ENCODE peak calls at places on chromosomes 5 and 9, in five cellular contexts. O, Z, X, G and F are unnamed samples. For H3K4me1, the result is how much of the 10 kb centered on the place peaks cover.

GRCh38 chr9:4750021-4750673 is 9.1 kb upstream of the AK3 start:
- DNase-seq in O (no peak), Z (peak), X (no peak), G (no peak), F (no peak)

GRCh38 chr5:57186194-57186593 is 12.3 kb downstream of the GPBP1 start:
- DNase-seq in O (no peak), Z (no peak), X (no peak), G (no peak), F (no peak)

GRCh38 chr9:126456396-126456795 is 129.8 kb downstream of the MVB12B start:
- DNase-seq in O (no peak), Z (no peak), X (no peak), G (no peak), F (no peak)

GRCh38 chr9:122394265-122395242 is 23.7 kb downstream of the PTGS1 start:
- DNase-seq in O (peak), Z (no peak), X (no peak), G (peak), F (no peak)

GRCh38 chr9:128792134-128792533 is 5.1 kb downstream of the TBC1D13 start:
- DNase-seq in O (no peak), Z (no peak), X (no peak), G (no peak), F (no peak)

GRCh38 chr9:91623004-91623403 is 199.4 kb upstream of the NFIL3 start:
- DNase-seq in O (no peak), Z (no peak), X (no peak), G (no peak), F (no peak)

GRCh38 chr9:93064392-93065124 is 6.1 kb downstream of the SUSD3 start:
- DNase-seq in O (peak), Z (no peak), X (peak), G (no peak), F (peak)

GRCh38 chr5:57532513-57533497 is 50.2 kb upstream of the ACTBL2 start:
- DNase-seq in O (no peak), Z (no peak), X (no peak), G (no peak), F (no peak)

GRCh38 chr5:169641253-169641652 is 4.2 kb downstream of the DOCK2 start:
- DNase-seq in O (no peak), Z (peak), X (no peak), G (no peak), F (no peak)

GRCh38 chr5:151740336-151740942 is 18.0 kb downstream of the ATOX1 start:
- DNase-seq in O (peak), Z (peak), X (peak), G (peak), F (no peak)

GRCh38 chr9:134314950-134315715 is 11.1 kb upstream of the RXRA start:
- DNase-seq in O (peak), Z (peak), X (no peak), G (peak), F (no peak)

GRCh38 chr5:113181409-113181808 is 204.8 kb downstream of the DCP2 start:
- DNase-seq in O (no peak), Z (no peak), X (no peak), G (no peak), F (no peak)

GRCh38 chr5:180007582-180007981 is 64.0 kb downstream of the RNF130 start:
- DNase-seq in O (peak), Z (peak), X (peak), G (no peak), F (no peak)

GRCh38 chr5:142426676-142427364 is 102.0 kb upstream of the SPRY4 start:
- DNase-seq in O (no peak), Z (no peak), X (peak), G (no peak), F (no peak)

GRCh38 chr5:93328833-93329232 is 252.2 kb downstream of the NR2F1-AS1 start:
- DNase-seq in O (no peak), Z (no peak), X (no peak), G (no peak), F (no peak)

GRCh38 chr5:31819926-31820516 is 181.1 kb downstream of the PDZD2 start:
- DNase-seq in O (no peak), Z (no peak), X (no peak), G (no peak), F (no peak)

GRCh38 chr5:9653811-9654210 is 23.7 kb upstream of the TAS2R1 start:
- DNase-seq in O (peak), Z (no peak), X (peak), G (no peak), F (peak)

GRCh38 chr9:136565075-136565721 is 19.4 kb upstream of the NOTCH1 start:
- DNase-seq in O (peak), Z (no peak), X (peak), G (no peak), F (no peak)

GRCh38 chr5:116814656-116815055 is 240.0 kb upstream of the SEMA6A start:
- DNase-seq in O (no peak), Z (no peak), X (no peak), G (no peak), F (no peak)

GRCh38 chr5:104932431-104932830 is 1369.8 kb upstream of the NUDT12 start:
- DNase-seq in O (no peak), Z (peak), X (no peak), G (no peak), F (no peak)

GRCh38 chr5:169649486-169649885 is 12.4 kb downstream of the DOCK2 start:
- DNase-seq in O (no peak), Z (no peak), X (no peak), G (no peak), F (no peak)

GRCh38 chr5:160903076-160903475 is 51.1 kb upstream of the ATP10B start:
- DNase-seq in O (no peak), Z (no peak), X (no peak), G (no peak), F (no peak)

GRCh38 chr5:91562922-91563321 is 179.8 kb upstream of the ARRDC3 start:
- DNase-seq in O (no peak), Z (no peak), X (no peak), G (no peak), F (no peak)

GRCh38 chr5:150640311-150641005 is at the start of gene SYNPO:
- DNase-seq in O (peak), Z (no peak), X (peak), G (no peak), F (peak)

GRCh38 chr9:115770521-115770920 is 383.1 kb upstream of the PAPPA start:
- DNase-seq in O (no peak), Z (no peak), X (no peak), G (no peak), F (no peak)

GRCh38 chr5:58477760-58478159 is 13.5 kb upstream of the GAPT start:
- DNase-seq in O (no peak), Z (peak), X (no peak), G (no peak), F (no peak)

GRCh38 chr9:104494808-104495207 is 9.3 kb upstream of the OR13F1 start:
- DNase-seq in O (no peak), Z (peak), X (no peak), G (no peak), F (no peak)

GRCh38 chr5:120419110-120419509 is 45.0 kb upstream of the PRR16 start:
- DNase-seq in O (no peak), Z (peak), X (no peak), G (no peak), F (no peak)

GRCh38 chr5:10534491-10535236 is 29.2 kb upstream of the ANKRD33B start:
- DNase-seq in O (no peak), Z (no peak), X (no peak), G (no peak), F (no peak)

GRCh38 chr9:17876687-17877086 is 297.8 kb downstream of the SH3GL2 start:
- DNase-seq in O (no peak), Z (no peak), X (no peak), G (no peak), F (no peak)

GRCh38 chr5:145294321-145294720 is 540.8 kb downstream of the PRELID2 start:
- DNase-seq in O (no peak), Z (no peak), X (no peak), G (no peak), F (no peak)

GRCh38 chr9:116359958-116360357 is 206.4 kb downstream of the PAPPA start:
- DNase-seq in O (no peak), Z (no peak), X (no peak), G (no peak), F (no peak)

GRCh38 chr5:36150676-36151433 is 832 bp downstream of the LMBRD2 start:
- DNase-seq in O (no peak), Z (peak), X (peak), G (no peak), F (peak)

GRCh38 chr9:99004115-99004514 is 60.4 kb downstream of the COL15A1 start:
- DNase-seq in O (no peak), Z (no peak), X (peak), G (no peak), F (no peak)

GRCh38 chr5:40333459-40334241 is 346.1 kb upstream of the PTGER4 start:
- DNase-seq in O (no peak), Z (no peak), X (no peak), G (no peak), F (no peak)

DNA sequence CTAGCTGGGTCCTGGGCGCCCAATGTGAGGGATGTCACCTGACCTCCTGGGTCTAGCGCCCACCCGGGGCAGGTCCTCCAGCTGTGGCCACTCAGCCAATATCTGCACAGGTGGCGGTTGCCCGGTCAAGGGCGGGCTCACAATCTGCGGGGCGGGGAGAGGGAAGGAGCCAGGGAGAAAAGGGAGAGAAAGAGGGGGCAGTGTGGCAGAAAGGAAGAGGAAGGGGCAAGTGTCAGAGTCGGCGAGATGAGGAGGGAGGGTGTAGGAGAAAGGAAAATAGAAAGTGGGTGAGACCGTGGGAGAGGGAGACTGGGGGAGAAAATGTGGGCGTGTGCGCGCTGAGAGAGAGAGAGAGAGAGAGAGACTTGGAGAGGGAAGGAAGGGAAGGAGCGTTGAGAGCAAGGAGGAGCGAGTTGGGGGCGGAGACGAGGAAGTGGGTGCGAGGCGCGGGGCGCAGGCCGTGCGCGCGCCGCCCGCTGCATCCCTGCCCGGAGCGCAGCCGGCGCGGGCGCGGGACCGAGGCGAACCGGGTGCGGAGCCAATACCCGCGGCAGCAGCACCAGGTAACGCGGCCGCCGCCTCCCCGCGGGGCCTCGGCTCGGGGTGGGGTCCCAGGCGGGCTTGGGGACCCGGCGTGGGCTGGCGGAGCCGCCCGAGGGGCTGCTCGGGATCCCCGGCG is at the start of gene HRH2:
- DNase-seq in O (peak), Z (peak), X (peak), G (no peak), F (peak)
- H3K4me3 ChIP-seq in O (peak), Z (peak), X (peak), G (peak), F (peak)

GRCh38 chr9:112842555-112842954 is 48.1 kb downstream of the SLC46A2 start:
- DNase-seq in O (no peak), Z (no peak), X (no peak), G (no peak), F (no peak)

GRCh38 chr9:112838342-112838741 is 52.3 kb downstream of the SLC46A2 start:
- DNase-seq in O (no peak), Z (no peak), X (no peak), G (no peak), F (no peak)

GRCh38 chr9:112844771-112845542 is 45.7 kb downstream of the SLC46A2 start:
- DNase-seq in O (peak), Z (peak), X (peak), G (peak), F (peak)

GRCh38 chr9:112839331-112839730 is 51.3 kb downstream of the SLC46A2 start:
- DNase-seq in O (no peak), Z (no peak), X (no peak), G (no peak), F (no peak)

DNA sequence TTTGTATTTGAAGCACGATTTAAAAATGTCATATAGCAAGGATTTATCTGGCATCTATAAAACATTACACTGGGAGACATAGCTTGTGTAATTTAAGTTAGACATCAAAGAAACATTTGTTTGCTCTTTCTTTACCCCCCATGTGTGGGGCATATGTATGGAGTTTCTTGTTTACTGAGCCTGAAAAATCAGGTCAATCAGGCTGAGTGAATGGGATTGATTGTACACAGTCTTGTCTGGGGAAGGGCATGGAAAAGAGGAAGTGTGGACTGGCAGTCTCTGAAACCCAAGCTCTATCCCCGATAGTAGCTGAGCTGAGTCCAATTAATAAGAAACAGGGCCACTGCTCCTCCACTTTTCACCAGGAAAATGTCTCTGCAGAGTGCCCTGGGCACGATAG is 49.4 kb downstream of the SLC46A2 start:
- DNase-seq in O (no peak), Z (no peak), X (no peak), G (no peak), F (no peak)
- H3K4me1 ChIP-seq in O (under half), Z (under half), X (under half), G (under half), F (under half)

GRCh38 chr5:130272837-130273236 is 368.6 kb downstream of the CHSY3 start:
- DNase-seq in O (no peak), Z (no peak), X (no peak), G (no peak), F (no peak)
- TF ChIP-seq CTCF in O (no peak), Z (no peak), X (no peak), G (no peak), F (no peak)

DNA sequence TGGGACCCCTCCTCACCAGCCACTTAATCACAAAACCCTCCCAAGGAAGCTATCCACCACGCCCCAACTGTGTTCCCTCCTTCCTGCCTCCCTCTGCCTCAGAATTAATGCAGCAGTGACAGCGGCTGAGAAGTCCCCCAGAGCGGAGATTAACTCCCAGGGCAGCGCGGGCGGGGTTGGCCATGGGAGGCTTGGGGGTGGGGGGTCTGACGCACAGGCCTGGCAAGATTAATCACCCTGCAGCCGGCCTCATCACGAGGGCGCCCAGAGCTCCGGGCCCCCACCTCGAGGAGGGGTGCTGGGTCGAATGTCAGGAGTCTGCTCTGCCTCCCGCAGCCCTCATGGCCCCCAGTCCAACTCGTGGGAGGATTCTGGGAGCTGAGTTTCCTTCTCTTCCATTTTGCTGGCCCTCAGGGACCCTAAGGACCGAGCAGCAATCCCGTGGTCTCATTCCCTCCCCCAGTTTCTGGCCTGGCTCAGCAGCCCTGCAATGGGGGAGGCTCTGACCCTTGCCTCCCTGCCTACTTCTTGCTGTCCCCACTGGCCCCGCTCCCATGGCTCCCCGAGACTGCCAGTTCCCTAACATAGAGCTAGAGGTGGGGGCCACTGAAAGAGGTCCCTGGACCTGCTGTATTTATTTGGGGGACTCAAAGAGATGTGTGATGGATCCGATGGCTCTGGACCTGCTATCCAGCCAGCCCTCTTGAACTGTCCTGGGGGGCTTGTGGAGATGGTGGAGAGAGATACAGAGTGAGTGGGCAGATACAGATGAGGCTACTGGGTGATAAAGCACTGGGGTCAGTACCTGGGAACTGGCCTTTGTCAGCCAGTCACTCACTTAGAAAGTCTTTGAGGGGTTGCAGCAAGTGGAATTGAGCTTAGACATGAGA is 42.5 kb downstream of the CXXC5 start:
- DNase-seq in O (no peak), Z (peak), X (no peak), G (no peak), F (no peak)
- H3K4me3 ChIP-seq in O (no peak), Z (no peak), X (no peak), G (no peak), F (no peak)

GRCh38 chr5:133995903-133996563 is 8.7 kb downstream of the VDAC1 start:
- DNase-seq in O (no peak), Z (no peak), X (no peak), G (peak), F (no peak)
- H3K4me1 ChIP-seq in O (half or more), Z (under half), X (half or more), G (half or more), F (under half)

DNA sequence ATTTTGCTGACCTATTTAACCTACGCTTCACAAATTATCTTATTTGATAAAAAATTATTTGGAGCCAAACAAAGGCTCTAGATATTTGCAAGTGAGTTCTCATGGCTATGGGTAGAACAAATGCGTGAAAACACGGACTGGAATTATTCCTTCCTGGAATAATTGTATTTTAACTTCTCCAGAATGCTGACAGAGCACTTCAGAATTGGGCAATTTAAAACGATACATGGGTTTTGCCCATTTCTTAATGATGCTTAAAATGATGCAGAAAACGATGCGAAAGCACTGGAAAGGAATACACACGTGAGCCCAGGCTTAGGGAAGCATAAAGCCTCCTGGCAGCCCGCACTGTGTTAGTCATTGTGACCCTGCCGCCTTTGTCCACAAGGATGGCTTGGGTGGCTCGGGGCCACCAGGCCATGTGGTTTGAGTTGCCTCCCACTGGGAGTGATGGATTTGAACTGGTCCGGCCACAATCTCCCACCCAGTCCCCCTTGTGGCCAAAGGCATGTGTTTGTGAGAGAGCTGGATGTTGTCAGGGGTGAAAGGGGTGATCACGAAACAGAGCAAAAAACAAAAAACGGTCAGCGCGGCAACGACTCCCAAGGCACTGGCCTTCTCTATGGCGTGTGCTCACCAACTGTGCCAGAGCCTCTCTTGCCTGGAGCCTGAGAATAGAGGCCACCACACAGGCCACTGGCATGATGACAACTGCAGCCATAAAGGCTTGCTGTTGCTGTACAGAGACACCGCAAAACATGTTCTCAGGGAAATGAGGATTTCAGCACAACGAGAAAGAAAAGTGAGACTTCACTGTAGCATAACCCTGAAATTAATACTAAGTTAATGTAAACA is 234.2 kb upstream of the ADAMTS16 start:
- DNase-seq in O (peak), Z (peak), X (peak), G (peak), F (peak)
- TF ChIP-seq CTCF in O (no peak), Z (peak), X (no peak), G (no peak), F (no peak)